ENCODE peak calls at places on chromosomes 5 and 9, in six cellular contexts. E, W, H, N, U and G are unnamed samples.

GRCh38 chr9:16267336-16268036 is 603.0 kb downstream of the BNC2 start:
- DNase-seq in E (no peak), W (no peak), H (no peak), N (no peak), U (no peak), G (no peak)

GRCh38 chr9:94869415-94869838 is 142.9 kb downstream of the AOPEP start:
- DNase-seq in E (no peak), W (no peak), H (no peak), N (no peak), U (no peak), G (no peak)

GRCh38 chr5:97544279-97545077 is 361.4 kb upstream of the RIOK2 start:
- DNase-seq in E (no peak), W (no peak), H (no peak), N (no peak), U (no peak), G (no peak)

GRCh38 chr5:98106116-98107088 is 667.1 kb upstream of the RGMB start:
- DNase-seq in E (no peak), W (no peak), H (no peak), N (no peak), U (no peak), G (no peak)

GRCh38 chr5:143913008-143913752 is 101.2 kb downstream of the HMHB1 start:
- DNase-seq in E (no peak), W (no peak), H (no peak), N (peak), U (no peak), G (no peak)

GRCh38 chr9:76032652-76033373 is 142.3 kb downstream of the PCSK5 start:
- DNase-seq in E (no peak), W (no peak), H (no peak), N (no peak), U (no peak), G (no peak)

GRCh38 chr5:36694351-36694750 is 87.9 kb downstream of the SLC1A3 start:
- DNase-seq in E (no peak), W (no peak), H (no peak), N (no peak), U (no peak), G (no peak)

GRCh38 chr9:127954831-127955293 is 17.2 kb upstream of the DPM2 start:
- DNase-seq in E (no peak), W (no peak), H (peak), N (no peak), U (no peak), G (no peak)

GRCh38 chr9:132407196-132407595 is 556 bp upstream of the TTF1 start:
- DNase-seq in E (no peak), W (no peak), H (no peak), N (no peak), U (no peak), G (no peak)

GRCh38 chr9:7980691-7981289 is 181.2 kb upstream of the DMAC1 start:
- DNase-seq in E (no peak), W (no peak), H (no peak), N (no peak), U (no peak), G (no peak)

GRCh38 chr5:85920984-85921383 is 696.8 kb upstream of the COX7C start:
- DNase-seq in E (no peak), W (no peak), H (no peak), N (no peak), U (no peak), G (no peak)

GRCh38 chr9:128185979-128186965 is 5.1 kb downstream of the CIZ1 start:
- DNase-seq in E (no peak), W (no peak), H (no peak), N (no peak), U (no peak), G (no peak)

GRCh38 chr5:3833566-3833965 is 237.9 kb downstream of the IRX1 start:
- DNase-seq in E (no peak), W (no peak), H (no peak), N (no peak), U (no peak), G (no peak)

GRCh38 chr9:2479056-2479565 is 142.5 kb upstream of the VLDLR start:
- DNase-seq in E (no peak), W (no peak), H (no peak), N (no peak), U (no peak), G (no peak)

GRCh38 chr5:34923694-34924461 is 5.5 kb upstream of the DNAJC21 start:
- DNase-seq in E (peak), W (peak), H (no peak), N (peak), U (peak), G (no peak)

GRCh38 chr9:81529556-81530193 is 159.7 kb downstream of the TLE1 start:
- DNase-seq in E (no peak), W (no peak), H (no peak), N (no peak), U (peak), G (peak)